ENCODE peak calls at places on chromosomes 16 and 17, in five cellular contexts. O is SK-N-SH, H is K562, J is HepG2, L is GM12878. Y is an unnamed sample.

GRCh38 chr17:30351730-30352129 is 17.9 kb upstream of the TMIGD1 start:
- DNase-seq in O (no peak), H (no peak), J (no peak), L (no peak), Y (no peak)

GRCh38 chr17:68381076-68381900 is 76.0 kb downstream of the WIPI1 start:
- DNase-seq in O (no peak), H (no peak), J (no peak), L (no peak), Y (peak; percentile 98)

GRCh38 chr17:45288825-45289224 is 26.9 kb upstream of the SPATA32 start:
- DNase-seq in O (no peak), H (no peak), J (no peak), L (no peak), Y (no peak)

GRCh38 chr16:66366433-66367299 is at the start of gene CDH5:
- DNase-seq in O (peak; percentile 47), H (no peak), J (no peak), L (no peak), Y (no peak)

GRCh38 chr17:60091908-60092331 is 13.2 kb upstream of the HEATR6 start:
- DNase-seq in O (no peak), H (no peak), J (no peak), L (no peak), Y (no peak)

GRCh38 chr16:79598341-79599181 is 2.0 kb downstream of the MAF start:
- DNase-seq in O (peak; percentile 83), H (no peak), J (no peak), L (no peak), Y (no peak)

GRCh38 chr17:4742629-4743028 is 2.9 kb upstream of the CXCL16 start:
- DNase-seq in O (no peak), H (no peak), J (no peak), L (no peak), Y (no peak)

GRCh38 chr17:81867123-81867951 is 3.8 kb downstream of the ARHGDIA start:
- DNase-seq in O (peak; percentile 48), H (no peak), J (peak; percentile 50), L (no peak), Y (no peak)

GRCh38 chr17:46039592-46040186 is 40.6 kb downstream of the STH start:
- DNase-seq in O (no peak), H (no peak), J (no peak), L (no peak), Y (no peak)

GRCh38 chr16:27849621-27850020 is 213.9 kb downstream of the GSG1L start:
- DNase-seq in O (no peak), H (no peak), J (no peak), L (no peak), Y (no peak)

GRCh38 chr17:28563475-28563874 is 7.8 kb downstream of the PIGS start:
- DNase-seq in O (no peak), H (no peak), J (peak; percentile 73), L (no peak), Y (no peak)

GRCh38 chr17:20072692-20072992 is 63.5 kb downstream of the SPECC1 start:
- DNase-seq in O (no peak), H (no peak), J (no peak), L (no peak), Y (no peak)

DNA sequence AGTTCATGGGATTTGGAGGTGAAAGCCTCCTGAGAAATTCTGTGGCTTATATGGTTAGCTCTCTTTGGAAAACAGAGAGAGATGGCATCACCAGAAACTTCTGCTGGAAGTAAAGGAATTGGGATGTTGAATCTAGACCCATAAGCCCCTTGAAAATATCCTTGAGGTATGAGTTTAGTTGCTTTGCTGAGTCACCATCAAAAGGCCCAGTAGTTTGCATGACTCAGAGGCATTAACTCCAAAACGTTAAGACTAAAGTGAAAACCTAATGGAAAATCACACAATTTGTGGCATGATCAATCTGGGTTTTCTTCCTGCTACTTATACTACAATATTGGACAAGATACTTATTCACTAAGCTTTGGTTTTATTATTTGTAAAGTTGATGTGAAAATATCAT is 349.2 kb upstream of the SALL1 start:
- DNase-seq in O (no peak), H (no peak), J (no peak), L (no peak), Y (no peak)
- TF ChIP-seq ZBTB33 in O (no peak), H (no peak), J (no peak), L (no peak), Y (no peak)

DNA sequence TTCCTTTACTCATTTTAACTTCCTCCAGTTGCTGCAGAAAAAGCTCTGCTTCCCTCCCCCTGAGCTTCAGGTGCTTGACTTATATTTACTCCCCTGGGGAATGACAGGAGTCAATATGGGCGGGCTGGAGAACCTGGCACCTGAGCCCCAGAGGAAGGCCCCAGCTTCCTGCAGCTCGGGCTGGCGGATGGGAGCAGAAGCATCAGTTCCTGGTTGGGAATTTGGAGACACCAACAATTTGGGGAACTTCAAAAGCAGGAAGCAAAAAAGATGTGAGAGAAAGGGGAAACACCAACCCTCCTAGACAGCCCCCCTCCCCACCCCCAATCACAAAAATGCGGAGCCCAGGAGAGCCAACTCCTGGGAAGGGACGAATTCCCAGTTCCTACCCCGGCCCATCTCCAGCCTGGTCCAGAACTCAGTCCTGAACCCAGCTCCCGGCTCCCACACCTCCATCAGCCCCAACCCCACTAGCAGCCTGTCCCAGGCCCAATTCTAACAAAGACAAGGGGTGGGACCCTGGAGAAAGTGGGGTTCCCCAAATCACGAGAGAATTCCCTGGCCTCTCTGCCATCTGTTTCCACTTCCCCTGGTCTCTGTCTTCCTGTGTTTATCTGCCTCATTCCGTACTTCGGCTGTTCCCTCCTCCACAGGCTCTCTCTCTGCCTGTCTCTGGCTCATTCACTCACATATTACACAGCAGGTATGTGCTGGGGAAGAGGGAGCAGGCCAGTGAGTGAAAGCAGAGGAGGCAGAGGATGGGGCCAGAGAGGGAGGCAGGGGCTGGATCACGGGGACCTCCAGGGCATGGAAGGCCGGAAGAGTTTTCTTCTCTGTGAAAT is 16.2 kb upstream of the ASGR2 start:
- DNase-seq in O (no peak), H (no peak), J (no peak), L (no peak), Y (no peak)
- TF ChIP-seq ZBTB33 in O (no peak), H (no peak), J (no peak), L (no peak), Y (no peak)

GRCh38 chr16:4364196-4365013 is 7.2 kb upstream of the VASN start:
- DNase-seq in O (no peak), H (no peak), J (no peak), L (no peak), Y (no peak)
- TF ChIP-seq ZBTB33 in O (no peak), H (no peak), J (no peak), L (no peak), Y (no peak)

GRCh38 chr16:1781254-1781653 is 1.1 kb downstream of the SPSB3 start:
- DNase-seq in O (no peak), H (no peak), J (no peak), L (no peak), Y (no peak)

GRCh38 chr16:1780677-1781072 is 1.7 kb downstream of the SPSB3 start:
- DNase-seq in O (no peak), H (no peak), J (no peak), L (no peak), Y (no peak)

GRCh38 chr16:1782408-1783247 is at the start of the genes NUBP2 and SPSB3:
- DNase-seq in O (peak; percentile 97), H (peak; percentile 94), J (peak; percentile 99), L (peak; percentile 100), Y (peak; percentile 100)

GRCh38 chr16:1779741-1780676 is 2.4 kb downstream of the SPSB3 start:
- DNase-seq in O (no peak), H (no peak), J (no peak), L (no peak), Y (no peak)

GRCh38 chr16:1781758-1782407 is 488 bp downstream of the SPSB3 start:
- DNase-seq in O (peak; percentile 70), H (peak; percentile 54), J (no peak), L (no peak), Y (no peak)
- TF ChIP-seq ZBTB33 in O (no peak), H (no peak), J (no peak), L (no peak), Y (no peak)

GRCh38 chr17:64232466-64233262 is 30.4 kb downstream of the TEX2 start:
- DNase-seq in O (no peak), H (no peak), J (no peak), L (no peak), Y (no peak)
- TF ChIP-seq ZBTB33 in O (no peak), H (no peak), J (no peak), L (no peak), Y (no peak)

Y was measured in HCT116.